ENCODE peak calls at places on chromosome 1, in ten cellular contexts. J is AG10803; W is GM20000; T is stimulated activated CD4-positive, alpha-beta T cell treated with anti-CD3 and anti-CD28 coated beads, Interleukin-1b, Interleukin-23, amount 100 ng/mL, for 48 hours; A is NCI-H345; D is choroid plexus epithelial cell; L is NCI-H2081; M is mucosa of descending colon; K is AG20443; G is astrocyte of the spinal cord. Y is an unnamed sample.

GRCh38 chr1:55192093-55192492 is 23.1 kb downstream of the USP24 start:
- DNase-seq in J (no peak), W (no peak), T (no peak), A (no peak), D (no peak), L (peak), M (no peak), K (no peak), G (no peak), Y (no peak)

GRCh38 chr1:207672525-207673130 is 27.7 kb downstream of the CR1L start:
- DNase-seq in J (peak), W (peak), T (peak), A (peak), D (peak), L (peak), M (no peak), K (no peak), G (peak), Y (peak)

GRCh38 chr1:23639460-23639859 is 52.1 kb upstream of the RPL11 start:
- DNase-seq in J (no peak), W (no peak), T (no peak), A (no peak), D (no peak), L (peak), M (no peak), K (no peak), G (no peak), Y (no peak)

GRCh38 chr1:109186704-109187071 is 27.0 kb upstream of the SARS1 start:
- DNase-seq in J (peak), W (no peak), T (no peak), A (no peak), D (peak), L (no peak), M (no peak), K (peak), G (no peak), Y (no peak)

GRCh38 chr1:184888505-184888904 is 85.8 kb downstream of the NIBAN1 start:
- DNase-seq in J (peak), W (no peak), T (no peak), A (no peak), D (peak), L (no peak), M (no peak), K (no peak), G (peak), Y (peak)

GRCh38 chr1:173367136-173367535 is 110.0 kb upstream of the PRDX6 start:
- DNase-seq in J (no peak), W (no peak), T (no peak), A (no peak), D (no peak), L (no peak), M (no peak), K (no peak), G (no peak), Y (no peak)

GRCh38 chr1:218693584-218693983 is 348.4 kb downstream of the TGFB2 start:
- DNase-seq in J (no peak), W (no peak), T (no peak), A (no peak), D (no peak), L (no peak), M (no peak), K (no peak), G (no peak), Y (no peak)

GRCh38 chr1:24009406-24009805 is 29.3 kb upstream of the SRSF10 start:
- DNase-seq in J (peak), W (no peak), T (no peak), A (no peak), D (peak), L (no peak), M (no peak), K (peak), G (peak), Y (peak)

GRCh38 chr1:156948708-156949107 is 28.3 kb downstream of the LRRC71 start:
- DNase-seq in J (no peak), W (no peak), T (no peak), A (no peak), D (no peak), L (no peak), M (no peak), K (no peak), G (no peak), Y (no peak)

GRCh38 chr1:20981903-20982695 is 194.6 kb downstream of the EIF4G3 start:
- DNase-seq in J (peak), W (no peak), T (no peak), A (no peak), D (peak), L (peak), M (no peak), K (peak), G (peak), Y (peak)

GRCh38 chr1:84008631-84009030 is 9.7 kb upstream of the TTLL7 start:
- DNase-seq in J (no peak), W (no peak), T (no peak), A (no peak), D (no peak), L (no peak), M (no peak), K (no peak), G (no peak), Y (no peak)

Y was measured in dermis blood vessel endothelial cell.